ENCODE peak calls at places on chromosomes 1 and 21, in five cellular contexts. A is prostate gland, R is suprapubic skin, D is stomach, G is K562. W is an unnamed sample.

GRCh38 chr21:25772680-25773079 is 37.9 kb downstream of the GABPA start:
- DNase-seq in A (no peak), R (no peak), D (no peak), G (no peak), W (no peak)

GRCh38 chr1:150765229-150765976 is at the start of gene CTSS:
- DNase-seq in A (no peak), R (no peak), D (no peak), G (no peak), W (no peak)

GRCh38 chr1:23123528-23123927 is 45.1 kb downstream of the LUZP1 start:
- DNase-seq in A (no peak), R (no peak), D (no peak), G (no peak), W (no peak)

GRCh38 chr1:30807318-30808066 is 49.9 kb upstream of the LAPTM5 start:
- DNase-seq in A (no peak), R (no peak), D (no peak), G (no peak), W (no peak)

GRCh38 chr1:248850124-248850523 is 8.8 kb downstream of the ZNF692 start:
- DNase-seq in A (no peak), R (no peak), D (no peak), G (no peak), W (no peak)

GRCh38 chr21:39843916-39844315 is 23.3 kb upstream of the PCP4 start:
- DNase-seq in A (no peak), R (no peak), D (no peak), G (no peak), W (no peak)

GRCh38 chr1:234272656-234273312 is 100.5 kb upstream of the COA6 start:
- DNase-seq in A (no peak), R (no peak), D (no peak), G (no peak), W (no peak)

GRCh38 chr1:212950243-212951057 is at the start of gene VASH2:
- DNase-seq in A (peak; percentile 89), R (peak; percentile 93), D (peak; percentile 82), G (peak; percentile 90), W (peak; percentile 91)

GRCh38 chr1:11144563-11145256 is 44.4 kb upstream of the ANGPTL7 start:
- DNase-seq in A (peak; percentile 19), R (no peak), D (no peak), G (no peak), W (no peak)

GRCh38 chr1:209388358-209388757 is 195.2 kb upstream of the CAMK1G start:
- DNase-seq in A (no peak), R (no peak), D (no peak), G (no peak), W (no peak)

GRCh38 chr1:160070243-160071163 is 543 bp upstream of the KCNJ10 start:
- DNase-seq in A (peak; percentile 56), R (no peak), D (peak; percentile 73), G (peak; percentile 84), W (peak; percentile 91)

GRCh38 chr1:114558548-114558947 is 22.9 kb downstream of the BCAS2 start:
- DNase-seq in A (no peak), R (no peak), D (no peak), G (no peak), W (no peak)

GRCh38 chr1:47984175-47984789 is 12.9 kb downstream of the TRABD2B start:
- DNase-seq in A (no peak), R (no peak), D (no peak), G (no peak), W (peak; percentile 74)

GRCh38 chr1:204712718-204713430 is 27.3 kb upstream of the LRRN2 start:
- DNase-seq in A (no peak), R (no peak), D (no peak), G (no peak), W (no peak)

GRCh38 chr1:20187103-20187812 is 940 bp upstream of the PLA2G2C start:
- DNase-seq in A (peak; percentile 62), R (no peak), D (peak; percentile 78), G (peak; percentile 71), W (no peak)

GRCh38 chr1:66090863-66091457 is 298.3 kb downstream of the PDE4B start:
- DNase-seq in A (no peak), R (no peak), D (no peak), G (no peak), W (no peak)

GRCh38 chr21:45618287-45618686 is 25.2 kb upstream of the PCBP3 start:
- DNase-seq in A (no peak), R (peak; percentile 57), D (no peak), G (no peak), W (peak; percentile 55)

GRCh38 chr1:45375104-45376090 is 35.2 kb upstream of the MUTYH start:
- DNase-seq in A (no peak), R (no peak), D (no peak), G (no peak), W (no peak)

GRCh38 chr1:5971471-5972197 is 20.6 kb downstream of the NPHP4 start:
- DNase-seq in A (no peak), R (no peak), D (no peak), G (no peak), W (peak; percentile 45)

GRCh38 chr1:17636612-17637011 is 97.1 kb downstream of the ARHGEF10L start:
- DNase-seq in A (no peak), R (no peak), D (no peak), G (no peak), W (no peak)

GRCh38 chr21:45169001-45169400 is 94.6 kb downstream of the ADARB1 start:
- DNase-seq in A (no peak), R (no peak), D (no peak), G (no peak), W (no peak)

GRCh38 chr1:212928323-212929281 is 21.7 kb upstream of the VASH2 start:
- DNase-seq in A (no peak), R (no peak), D (no peak), G (no peak), W (no peak)

GRCh38 chr1:76038306-76039004 is 36.1 kb upstream of the ST6GALNAC3 start:
- DNase-seq in A (no peak), R (no peak), D (no peak), G (no peak), W (no peak)

GRCh38 chr1:239550178-239550577 is 163.8 kb downstream of the CHRM3 start:
- DNase-seq in A (no peak), R (no peak), D (no peak), G (no peak), W (no peak)

GRCh38 chr1:222987616-222988015 is 155.4 kb downstream of the TLR5 start:
- DNase-seq in A (no peak), R (no peak), D (no peak), G (no peak), W (no peak)
- TF ChIP-seq CTCF in A (no peak), R (no peak), D (no peak), G (no peak), W (no peak)

GRCh38 chr1:41889506-41890414 is 29.0 kb downstream of the HIVEP3 start:
- DNase-seq in A (no peak), R (no peak), D (no peak), G (no peak), W (no peak)

GRCh38 chr1:41888756-41889155 is 30.0 kb downstream of the HIVEP3 start:
- DNase-seq in A (no peak), R (no peak), D (no peak), G (no peak), W (no peak)

GRCh38 chr1:41892211-41892840 is 26.4 kb downstream of the HIVEP3 start:
- DNase-seq in A (no peak), R (no peak), D (no peak), G (no peak), W (no peak)

GRCh38 chr1:41890841-41891311 is 27.8 kb downstream of the HIVEP3 start:
- DNase-seq in A (peak; percentile 32), R (no peak), D (peak; percentile 78), G (no peak), W (no peak)

DNA sequence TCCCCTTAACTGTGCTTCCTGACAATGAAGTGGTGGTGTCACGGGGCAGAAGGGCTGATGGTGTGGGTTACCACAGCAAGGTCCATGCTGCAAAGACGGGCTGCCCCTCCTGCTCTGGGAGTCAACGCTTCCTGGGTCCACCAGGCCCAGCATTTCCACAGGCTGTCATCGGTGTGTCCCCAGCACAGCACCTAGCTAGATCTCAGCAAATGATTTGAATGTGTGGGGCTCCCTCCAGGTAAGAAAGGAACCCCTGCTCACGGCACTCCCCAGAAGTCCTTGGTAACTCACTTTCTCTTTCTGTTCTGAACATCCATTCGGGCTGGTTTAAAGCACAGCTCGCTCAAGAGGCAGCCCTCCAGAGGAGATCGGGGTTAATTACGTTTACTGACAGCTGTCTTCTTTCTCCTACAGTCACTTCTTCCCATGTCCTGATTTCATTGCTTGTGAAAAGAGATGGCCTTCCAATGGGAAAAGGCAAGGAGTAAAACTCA is 27.3 kb downstream of the HIVEP3 start:
- DNase-seq in A (no peak), R (no peak), D (peak; percentile 41), G (no peak), W (no peak)
- TF ChIP-seq POLR2AphosphoS5 in A (peak; percentile 4), R (no peak), D (no peak), G (no peak), W (no peak)

GRCh38 chr21:33488936-33489335 is 2.6 kb downstream of the DNAJC28 start:
- DNase-seq in A (no peak), R (no peak), D (no peak), G (no peak), W (no peak)

GRCh38 chr21:33492571-33492970 is 1.1 kb upstream of the DNAJC28 start:
- DNase-seq in A (no peak), R (no peak), D (no peak), G (no peak), W (no peak)

GRCh38 chr21:33487996-33488395 is 3.5 kb downstream of the DNAJC28 start:
- DNase-seq in A (no peak), R (no peak), D (no peak), G (no peak), W (no peak)

GRCh38 chr21:33490991-33491372 is 534 bp downstream of the DNAJC28 start:
- DNase-seq in A (no peak), R (no peak), D (no peak), G (no peak), W (no peak)

DNA sequence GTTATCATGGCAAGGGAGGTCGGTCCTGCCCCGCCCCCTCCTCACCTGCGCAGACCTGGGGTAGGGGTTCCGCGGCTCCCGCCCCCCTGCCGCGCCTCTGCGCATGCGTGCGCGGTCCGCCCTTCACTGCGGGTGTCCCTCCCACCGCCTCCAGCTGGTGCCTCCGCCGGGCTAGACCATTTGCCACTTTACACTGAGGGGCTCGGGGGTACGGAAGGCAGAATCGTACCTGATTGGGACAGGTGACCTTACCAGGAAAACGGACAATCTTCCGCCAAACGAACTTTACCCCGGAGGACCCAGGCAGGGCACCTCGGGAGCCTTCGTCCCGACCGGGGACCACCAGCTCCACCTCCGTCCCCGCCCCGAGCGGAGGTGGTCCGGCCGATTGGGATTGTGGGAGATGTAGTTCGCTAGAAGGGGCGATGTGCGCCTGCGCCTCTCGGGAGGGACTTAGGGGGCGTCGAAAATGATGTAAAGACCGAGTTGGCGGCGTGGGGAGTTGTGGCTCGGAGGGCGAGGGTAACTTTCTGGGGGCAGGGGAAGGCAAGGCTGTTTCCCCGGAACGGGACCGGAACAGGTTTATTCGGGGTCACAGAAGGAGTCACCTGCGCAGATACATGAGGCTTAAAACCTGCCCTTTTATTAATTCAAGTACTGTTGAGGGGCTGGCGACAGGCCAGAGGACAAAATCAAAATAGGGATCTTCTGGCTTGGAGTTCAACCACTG is at the start of gene DNAJC28:
- DNase-seq in A (peak; percentile 89), R (peak; percentile 95), D (peak; percentile 94), G (peak; percentile 99), W (peak; percentile 96)
- TF ChIP-seq POLR2A in A (peak; percentile 22), R (peak; percentile 21), D (no peak), G (peak; percentile 85), W (no peak)

GRCh38 chr1:170908942-170909341 is 26.4 kb upstream of the MROH9 start:
- DNase-seq in A (no peak), R (no peak), D (no peak), G (no peak), W (no peak)
- TF ChIP-seq CTCF in A (no peak), R (no peak), D (no peak), G (no peak), W (no peak)